ENCODE peak calls at places on chromosomes 5 and 9, in four cellular contexts. G is GM12878, E is H1, U is HepG2. Z is an unnamed sample.

GRCh38 chr9:112119225-112120045 is 55.7 kb downstream of the SUSD1 start:
- DNase-seq in G (no peak), E (no peak), U (peak), Z (no peak)

GRCh38 chr9:109109962-109110325 is 9.8 kb downstream of the TMEM245 start:
- DNase-seq in G (no peak), E (no peak), U (peak), Z (no peak)

GRCh38 chr9:126664893-126665695 is 51.4 kb downstream of the LMX1B start:
- DNase-seq in G (no peak), E (no peak), U (no peak), Z (no peak)

GRCh38 chr5:10759111-10759510 is 1.9 kb downstream of the DAP start:
- DNase-seq in G (no peak), E (no peak), U (no peak), Z (no peak)

GRCh38 chr5:90560771-90561170 is 2.2 kb downstream of the ADGRV1 start:
- DNase-seq in G (no peak), E (no peak), U (no peak), Z (no peak)

GRCh38 chr9:96027271-96028131 is 152.0 kb downstream of the ERCC6L2 start:
- DNase-seq in G (no peak), E (no peak), U (no peak), Z (no peak)

GRCh38 chr5:167105951-167106350 is 1185.5 kb upstream of the WWC1 start:
- DNase-seq in G (no peak), E (no peak), U (no peak), Z (no peak)

GRCh38 chr9:21970800-21971620 is 23.2 kb downstream of the CDKN2A start:
- DNase-seq in G (no peak), E (no peak), U (no peak), Z (no peak)

GRCh38 chr5:68290260-68290674 is 74.7 kb downstream of the PIK3R1 start:
- DNase-seq in G (no peak), E (no peak), U (no peak), Z (peak)

GRCh38 chr9:124037790-124038189 is 26.2 kb downstream of the LHX2 start:
- DNase-seq in G (no peak), E (no peak), U (no peak), Z (no peak)

GRCh38 chr5:177276886-177277285 is 26.6 kb downstream of the RAB24 start:
- DNase-seq in G (no peak), E (no peak), U (no peak), Z (no peak)

GRCh38 chr9:97982191-97982718 is 886 bp upstream of the ANP32B start:
- DNase-seq in G (no peak), E (no peak), U (no peak), Z (no peak)

GRCh38 chr5:1161832-1162229 is 39.6 kb upstream of the SLC6A19 start:
- DNase-seq in G (no peak), E (no peak), U (no peak), Z (no peak)

GRCh38 chr9:111527347-111527746 is 2.4 kb downstream of the ZNF483 start:
- DNase-seq in G (no peak), E (no peak), U (no peak), Z (no peak)

GRCh38 chr5:137234973-137235943 is 263.9 kb downstream of the SPOCK1 start:
- DNase-seq in G (no peak), E (no peak), U (no peak), Z (no peak)

GRCh38 chr5:172740483-172741205 is 30.4 kb downstream of the DUSP1 start:
- DNase-seq in G (no peak), E (no peak), U (no peak), Z (no peak)

GRCh38 chr9:130010151-130010988 is 32.6 kb downstream of the FNBP1 start:
- DNase-seq in G (no peak), E (no peak), U (no peak), Z (no peak)

GRCh38 chr9:127053057-127053821 is 69.2 kb downstream of the ANGPTL2 start:
- DNase-seq in G (no peak), E (no peak), U (no peak), Z (no peak)

GRCh38 chr5:55159763-55160492 is at the start of gene GPX8:
- DNase-seq in G (no peak), E (no peak), U (peak), Z (peak)

GRCh38 chr9:70113403-70114022 is 69.9 kb downstream of the MAMDC2 start:
- DNase-seq in G (no peak), E (no peak), U (peak), Z (peak)

GRCh38 chr9:137130176-137130755 is 8.7 kb upstream of the GRIN1 start:
- DNase-seq in G (no peak), E (no peak), U (no peak), Z (no peak)

GRCh38 chr9:116189683-116190082 is 36.1 kb downstream of the PAPPA start:
- DNase-seq in G (no peak), E (no peak), U (no peak), Z (no peak)

GRCh38 chr5:83157120-83157519 is 79.8 kb downstream of the XRCC4 start:
- DNase-seq in G (no peak), E (no peak), U (no peak), Z (no peak)

GRCh38 chr5:154370119-154370518 is 75.7 kb upstream of the SAP30L start:
- DNase-seq in G (no peak), E (no peak), U (no peak), Z (no peak)

GRCh38 chr5:89998505-89998904 is 411.1 kb downstream of the CETN3 start:
- DNase-seq in G (no peak), E (no peak), U (no peak), Z (no peak)

GRCh38 chr5:82381591-82381990 is 103.4 kb upstream of the RPS23 start:
- DNase-seq in G (no peak), E (no peak), U (no peak), Z (no peak)

GRCh38 chr5:174159327-174160247 is 114.1 kb downstream of the NSG2 start:
- DNase-seq in G (no peak), E (peak), U (no peak), Z (no peak)

GRCh38 chr9:1939926-1940368 is 75.2 kb upstream of the SMARCA2 start:
- DNase-seq in G (peak), E (no peak), U (peak), Z (peak)

GRCh38 chr5:108251350-108251749 is 130.5 kb downstream of the FBXL17 start:
- DNase-seq in G (no peak), E (no peak), U (no peak), Z (no peak)

GRCh38 chr5:103111458-103111857 is 8.5 kb downstream of the GIN1 start:
- DNase-seq in G (no peak), E (no peak), U (no peak), Z (no peak)

GRCh38 chr5:5409151-5409810 is 13.2 kb upstream of the ICE1 start:
- DNase-seq in G (no peak), E (no peak), U (no peak), Z (no peak)
- TF ChIP-seq CBX5 in G (peak), E (no peak), U (no peak), Z (peak)

GRCh38 chr5:56588636-56589485 is 226.5 kb upstream of the MAP3K1 start:
- DNase-seq in G (peak), E (no peak), U (no peak), Z (no peak)
- TF ChIP-seq CBX5 in G (peak), E (no peak), U (no peak), Z (no peak)

GRCh38 chr9:119963258-119963797 is 594.1 kb upstream of the BRINP1 start:
- DNase-seq in G (no peak), E (peak), U (no peak), Z (no peak)
- TF ChIP-seq CBX5 in G (no peak), E (no peak), U (no peak), Z (no peak)

DNA sequence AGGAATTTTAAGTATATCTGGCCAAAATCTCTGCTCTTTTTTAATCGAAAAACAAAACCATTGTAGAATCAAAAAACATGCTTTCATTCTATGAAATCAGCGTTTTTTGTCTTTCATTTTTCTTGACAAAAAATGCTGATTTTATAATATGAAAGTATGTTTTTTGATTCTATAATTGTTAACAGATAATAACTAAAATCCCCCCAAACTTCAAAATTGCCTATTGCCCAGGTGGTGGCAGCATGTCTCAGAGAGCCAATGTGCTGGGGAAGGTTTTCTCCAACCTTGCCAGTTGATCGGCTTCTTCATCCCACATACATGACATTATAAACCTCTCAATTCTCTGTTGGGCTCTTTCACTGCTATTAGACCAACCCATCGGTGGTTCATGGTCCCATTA is 5.1 kb upstream of the SMIM15 start:
- DNase-seq in G (no peak), E (no peak), U (no peak), Z (no peak)
- TF ChIP-seq CBX5 in G (no peak), E (no peak), U (no peak), Z (no peak)

DNA sequence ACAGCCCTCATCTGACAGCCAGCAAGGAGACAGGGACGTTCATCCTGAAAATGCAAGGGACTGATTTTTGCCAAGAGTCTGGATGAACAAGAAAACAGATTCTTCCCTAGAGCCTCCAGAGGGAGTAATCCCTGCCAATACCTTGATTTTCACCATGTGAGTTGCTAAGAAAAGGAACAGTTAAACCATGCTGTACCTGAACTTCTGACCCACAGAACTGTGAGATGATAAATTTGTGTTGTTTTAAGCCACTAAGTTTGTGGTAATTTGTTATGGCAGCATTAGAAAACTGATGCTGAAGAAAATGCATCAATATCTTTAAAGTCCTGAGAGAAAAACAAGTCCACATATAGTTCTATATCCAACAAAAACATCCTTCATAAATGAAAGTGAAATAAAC is 153.9 kb upstream of the ADAMTSL1 start:
- DNase-seq in G (no peak), E (no peak), U (no peak), Z (no peak)
- TF ChIP-seq CBX5 in G (no peak), E (no peak), U (no peak), Z (no peak)

Z was measured in K562.